ENCODE peak calls at places on chromosomes 13 and 19, in ten cellular contexts. T is mucosa of descending colon; Y is tibial artery; L is colonic mucosa; H is naive thymus-derived CD4-positive, alpha-beta T cell; X is cardiac fibroblast; S is A549; K is fibroblast of pulmonary artery; Q is pancreas; M is neuronal stem cell. F is an unnamed sample.
A peak's percentile ranks its signal among the peaks of the same experiment; 100 is the strongest.

GRCh38 chr13:98405107-98405571 is 171.8 kb downstream of the STK24 start:
- DNase-seq in T (no peak), Y (no peak), L (no peak), H (no peak), X (peak; percentile 72), S (no peak), K (peak; percentile 53), Q (no peak), M (peak; percentile 56), F (peak; percentile 25)

GRCh38 chr13:73228546-73228945 is 169.7 kb downstream of the KLF5 start:
- DNase-seq in T (no peak), Y (no peak), L (no peak), H (peak; percentile 31), X (peak; percentile 14), S (peak; percentile 12), K (peak; percentile 18), Q (no peak), M (no peak), F (peak; percentile 12)

GRCh38 chr19:20079487-20079886 is 1.7 kb downstream of the ZNF90 start:
- DNase-seq in T (no peak), Y (no peak), L (peak; percentile 24), H (no peak), X (no peak), S (no peak), K (peak; percentile 6), Q (no peak), M (no peak), F (peak; percentile 15)

GRCh38 chr13:34247596-34247995 is 429.6 kb downstream of the RFC3 start:
- DNase-seq in T (peak; percentile 25), Y (no peak), L (no peak), H (no peak), X (no peak), S (no peak), K (no peak), Q (no peak), M (no peak), F (no peak)

GRCh38 chr13:51269039-51269438 is 46.8 kb downstream of the FAM124A start:
- DNase-seq in T (no peak), Y (no peak), L (no peak), H (no peak), X (peak; percentile 33), S (no peak), K (peak; percentile 37), Q (no peak), M (no peak), F (peak; percentile 36)

GRCh38 chr13:25691654-25692053 is 319.9 kb downstream of the ATP8A2 start:
- DNase-seq in T (no peak), Y (no peak), L (no peak), H (no peak), X (no peak), S (no peak), K (no peak), Q (no peak), M (no peak), F (no peak)

GRCh38 chr19:55602104-55603001 is 2.3 kb downstream of the ZNF524 start:
- DNase-seq in T (no peak), Y (no peak), L (no peak), H (no peak), X (no peak), S (no peak), K (no peak), Q (peak; percentile 39), M (no peak), F (no peak)

GRCh38 chr13:110480161-110480560 is 81.4 kb downstream of the RAB20 start:
- DNase-seq in T (no peak), Y (no peak), L (no peak), H (no peak), X (no peak), S (no peak), K (no peak), Q (no peak), M (no peak), F (no peak)

DNA sequence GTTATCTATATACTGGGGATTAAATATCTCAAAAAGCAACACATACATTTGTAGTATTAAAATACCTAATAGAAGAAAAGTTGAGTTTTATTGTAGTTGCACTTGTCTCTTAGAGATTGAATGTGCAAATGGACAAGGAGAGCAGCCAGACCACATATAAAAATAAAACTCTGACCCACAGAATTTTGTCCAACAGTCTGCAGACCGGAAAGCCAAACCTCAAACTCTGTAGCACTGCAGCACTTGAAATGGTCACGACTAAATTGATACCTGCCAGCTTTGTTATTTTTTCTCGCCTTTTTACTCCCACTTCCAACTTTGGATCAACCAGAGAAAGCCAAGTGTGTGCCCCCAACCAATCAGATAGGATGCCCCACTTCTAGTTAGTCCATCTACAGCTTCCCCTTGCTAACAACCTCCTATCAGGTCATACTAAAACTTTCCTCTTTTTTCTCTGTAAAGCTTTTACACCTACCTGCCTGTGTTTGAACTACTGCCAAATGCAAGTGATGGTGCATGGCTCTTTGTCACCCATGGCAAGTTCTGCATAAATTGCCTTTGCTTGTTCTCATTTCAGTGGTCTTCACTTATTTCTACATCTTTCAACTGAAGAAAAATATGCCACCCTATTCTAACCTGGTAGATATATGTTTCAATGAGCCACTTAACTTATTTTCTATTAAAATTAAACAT is 1250.7 kb upstream of the SPRY2 start:
- DNase-seq in T (no peak), Y (no peak), L (no peak), H (no peak), X (no peak), S (no peak), K (no peak), Q (no peak), M (no peak), F (no peak)
- H3K4me3 ChIP-seq in T (no peak overlapping the region), Y (no peak overlapping the region), L (no peak overlapping the region), H (no peak overlapping the region), X (no peak overlapping the region), S (no peak overlapping the region), K (no peak overlapping the region), Q (no peak overlapping the region), M (no peak overlapping the region), F (no peak overlapping the region)

DNA sequence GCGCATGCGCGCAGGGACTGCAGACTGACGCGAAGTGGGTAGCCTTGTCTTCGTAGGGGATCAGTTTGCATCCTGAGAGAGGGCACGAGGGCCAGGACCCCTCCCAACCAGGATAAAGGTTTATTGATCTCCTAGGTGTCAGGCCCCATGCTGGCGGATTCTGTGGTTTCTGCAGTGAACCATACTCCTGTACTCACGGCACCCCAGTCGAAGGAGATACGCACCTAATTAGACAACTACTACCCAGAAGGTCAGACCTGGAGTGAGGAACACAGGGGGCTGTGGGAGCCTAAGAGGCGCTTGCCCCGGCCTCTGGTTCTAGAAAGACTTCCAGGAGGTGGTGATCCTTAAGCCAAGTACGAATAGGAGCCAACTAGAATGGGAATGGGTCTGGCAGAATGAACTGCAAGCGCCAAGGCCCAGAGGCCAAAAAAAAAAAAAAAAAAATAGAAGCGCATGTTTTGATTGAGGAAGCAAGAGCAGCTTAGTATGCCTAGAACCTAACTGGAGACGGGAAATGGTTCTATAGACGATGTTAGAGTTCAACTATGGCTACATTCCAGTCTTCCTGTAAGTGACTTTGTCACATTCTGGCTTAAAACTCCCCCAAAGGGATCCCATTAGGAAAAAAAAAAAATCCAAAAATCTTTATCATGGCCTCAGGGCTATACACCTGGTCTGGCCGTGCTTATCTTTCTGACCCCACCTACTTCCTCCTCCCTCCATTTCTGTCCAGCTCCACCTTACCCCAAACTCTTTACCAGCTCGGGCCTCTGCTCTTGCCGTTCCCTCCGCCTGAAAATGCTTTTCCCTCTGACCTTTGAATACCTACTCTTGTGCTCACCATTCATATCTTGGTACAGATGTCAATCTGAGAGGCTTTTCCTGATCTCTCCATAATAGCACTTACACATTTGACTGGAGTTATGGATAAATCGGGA is 902 bp upstream of the ZNF428 start:
- DNase-seq in T (no peak), Y (no peak), L (no peak), H (no peak), X (no peak), S (no peak), K (no peak), Q (no peak), M (no peak), F (no peak)
- H3K4me3 ChIP-seq in T (peak overlapping the region; percentile 68), Y (peak overlapping the region; percentile 75), L (peak overlapping the region; percentile 94), H (peak overlapping the region; percentile 63), X (peak overlapping the region; percentile 83), S (peak overlapping the region; percentile 65), K (peak overlapping the region; percentile 88), Q (peak overlapping the region; percentile 69), M (peak overlapping the region; percentile 63), F (peak overlapping the region; percentile 87)

GRCh38 chr19:45418812-45419211 is 4.9 kb downstream of the ERCC1 start:
- DNase-seq in T (no peak), Y (no peak), L (no peak), H (no peak), X (no peak), S (no peak), K (no peak), Q (no peak), M (no peak), F (no peak)

GRCh38 chr19:45419396-45419795 is 4.3 kb downstream of the ERCC1 start:
- DNase-seq in T (no peak), Y (peak; percentile 38), L (no peak), H (no peak), X (no peak), S (no peak), K (no peak), Q (no peak), M (no peak), F (no peak)

GRCh38 chr19:45420871-45421270 is 2.8 kb downstream of the ERCC1 start:
- DNase-seq in T (no peak), Y (no peak), L (no peak), H (no peak), X (no peak), S (no peak), K (no peak), Q (no peak), M (no peak), F (no peak)

GRCh38 chr19:45420356-45420755 is 3.4 kb downstream of the ERCC1 start:
- DNase-seq in T (no peak), Y (no peak), L (no peak), H (no peak), X (no peak), S (no peak), K (no peak), Q (no peak), M (no peak), F (no peak)

GRCh38 chr19:45419895-45420294 is 3.8 kb downstream of the ERCC1 start:
- DNase-seq in T (no peak), Y (no peak), L (no peak), H (no peak), X (no peak), S (no peak), K (no peak), Q (no peak), M (no peak), F (no peak)
- H3K4me3 ChIP-seq in T (no peak overlapping the region), Y (no peak overlapping the region), L (no peak overlapping the region), H (no peak overlapping the region), X (no peak overlapping the region), S (no peak overlapping the region), K (no peak overlapping the region), Q (no peak overlapping the region), M (no peak overlapping the region), F (no peak overlapping the region)

DNA sequence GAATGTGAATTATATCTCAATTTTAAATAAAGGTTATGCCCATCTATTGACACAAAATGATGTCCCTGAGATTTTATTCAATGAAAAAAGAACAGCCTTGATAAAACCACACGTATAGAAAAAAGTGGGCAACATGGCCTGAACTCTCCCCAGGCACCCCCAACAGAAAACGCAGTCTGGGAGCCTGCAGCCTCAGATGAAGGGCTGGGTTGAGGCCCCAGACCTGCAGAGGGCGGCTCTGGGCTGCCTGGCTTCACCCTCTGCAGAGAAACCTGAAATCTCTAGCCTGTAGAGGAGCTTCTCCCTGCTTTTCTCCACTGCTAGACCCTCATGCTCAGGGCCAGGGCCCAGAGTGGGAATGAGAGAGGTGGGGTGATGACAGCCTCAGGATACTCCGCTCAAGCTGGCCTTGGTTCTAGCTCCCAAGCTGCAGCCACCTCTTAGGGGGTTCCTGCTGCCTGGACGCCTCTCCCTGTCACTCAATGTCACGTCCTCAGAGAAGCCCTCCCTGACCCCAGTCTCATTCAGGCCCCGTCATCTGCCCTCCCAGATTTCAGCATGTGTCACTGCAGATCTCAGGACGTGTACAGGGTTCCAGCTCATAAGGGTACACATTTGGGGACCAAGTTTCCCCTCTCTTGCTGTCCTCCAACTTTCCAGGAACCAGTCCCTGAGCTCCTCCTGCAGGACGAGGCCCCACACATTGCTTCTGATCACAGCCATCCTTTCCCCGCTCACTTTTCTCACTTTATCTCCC is 1.8 kb downstream of the MBD3 start:
- DNase-seq in T (no peak), Y (no peak), L (no peak), H (no peak), X (peak; percentile 37), S (peak; percentile 33), K (peak; percentile 26), Q (no peak), M (no peak), F (peak; percentile 31)
- H3K4me3 ChIP-seq in T (no peak overlapping the region), Y (peak overlapping the region; percentile 71), L (peak overlapping the region; percentile 78), H (peak overlapping the region; percentile 75), X (peak overlapping the region; percentile 83), S (peak overlapping the region; percentile 93), K (peak overlapping the region; percentile 90), Q (no peak overlapping the region), M (peak overlapping the region; percentile 93), F (peak overlapping the region; percentile 76)

F was measured in fibroblast of mammary gland.